ENCODE peak calls at places on chromosomes 16 and 17, in four cellular contexts. G is esophagus muscularis mucosa, C is nephron progenitor cell, O is mammary epithelial cell. L is an unnamed sample.

GRCh38 chr16:86391987-86392386 is 118.3 kb upstream of the FOXF1 start:
- DNase-seq in G (no peak), C (no peak), O (peak; percentile 30), L (no peak)

GRCh38 chr17:66746736-66747135 is 88.2 kb upstream of the CACNG5 start:
- DNase-seq in G (no peak), C (no peak), O (no peak), L (no peak)

GRCh38 chr17:82302991-82303943 is 14.1 kb downstream of the CD7 start:
- DNase-seq in G (no peak), C (no peak), O (no peak), L (no peak)

GRCh38 chr16:29656688-29657523 is 6.1 kb upstream of the SPN start:
- DNase-seq in G (no peak), C (no peak), O (no peak), L (no peak)

GRCh38 chr17:31225831-31226230 is 71.2 kb downstream of the OMG start:
- DNase-seq in G (no peak), C (no peak), O (no peak), L (no peak)

GRCh38 chr16:17367932-17368331 is 102.8 kb downstream of the XYLT1 start:
- DNase-seq in G (no peak), C (peak; percentile 33), O (no peak), L (no peak)

GRCh38 chr17:34054495-34054894 is 200.6 kb upstream of the CCL2 start:
- DNase-seq in G (no peak), C (no peak), O (no peak), L (no peak)

GRCh38 chr16:21184834-21185233 is 26.4 kb downstream of the LDAF1 start:
- DNase-seq in G (no peak), C (no peak), O (peak; percentile 63), L (no peak)

GRCh38 chr17:924711-925480 is 54.7 kb downstream of the NXN start:
- DNase-seq in G (no peak), C (no peak), O (peak; percentile 92), L (no peak)

GRCh38 chr16:86580798-86581185 is 2.4 kb downstream of the FOXL1 start:
- DNase-seq in G (no peak), C (no peak), O (no peak), L (no peak)

GRCh38 chr17:6927290-6927844 is 68.5 kb upstream of the ALOX12 start:
- DNase-seq in G (no peak), C (no peak), O (peak; percentile 44), L (no peak)

GRCh38 chr16:65249768-65250167 is 127.9 kb upstream of the CDH11 start:
- DNase-seq in G (peak; percentile 91), C (peak; percentile 2), O (no peak), L (no peak)

GRCh38 chr17:52105601-52106000 is 52.9 kb downstream of the CA10 start:
- DNase-seq in G (no peak), C (no peak), O (peak; percentile 9), L (no peak)

GRCh38 chr16:89431158-89431584 is 59.2 kb downstream of the ANKRD11 start:
- DNase-seq in G (no peak), C (no peak), O (no peak), L (no peak)

GRCh38 chr17:82879241-82879640 is 39.4 kb upstream of the ZNF750 start:
- DNase-seq in G (no peak), C (no peak), O (no peak), L (no peak)

GRCh38 chr16:53369921-53370320 is 64.3 kb upstream of the RBL2 start:
- DNase-seq in G (no peak), C (no peak), O (peak; percentile 12), L (no peak)

GRCh38 chr16:85526132-85526731 is 86.9 kb upstream of the GSE1 start:
- DNase-seq in G (no peak), C (no peak), O (no peak), L (no peak)

GRCh38 chr16:23410176-23410575 is 42.8 kb downstream of the COG7 start:
- DNase-seq in G (no peak), C (no peak), O (no peak), L (no peak)

GRCh38 chr17:72466199-72466598 is 345.4 kb downstream of the SOX9 start:
- DNase-seq in G (no peak), C (no peak), O (peak; percentile 95), L (no peak)

GRCh38 chr16:1150511-1150982 is 2.4 kb upstream of the CACNA1H start:
- DNase-seq in G (no peak), C (no peak), O (no peak), L (no peak)
- TF ChIP-seq CTCF in G (no peak), C (no peak), O (no peak), L (no peak)

DNA sequence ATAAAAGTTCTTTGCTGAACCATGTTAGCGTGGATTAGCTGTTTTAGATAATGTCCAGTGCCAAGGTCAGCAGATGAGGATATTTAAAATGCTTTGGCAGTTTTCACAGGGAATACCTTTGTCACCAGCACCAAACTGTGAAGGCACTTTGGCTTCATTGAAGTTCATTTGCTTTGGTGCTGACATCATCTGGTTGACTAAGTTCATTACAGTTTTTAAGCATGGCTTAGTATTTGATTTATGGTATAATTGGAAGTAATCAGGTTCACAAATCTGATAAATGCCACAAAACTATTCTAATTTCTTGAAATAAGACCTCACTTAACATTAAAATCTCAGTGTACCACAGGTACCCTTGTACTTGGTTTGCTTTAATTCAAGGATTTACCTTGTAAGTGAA is 4.3 kb downstream of the GID4 start:
- DNase-seq in G (no peak), C (no peak), O (no peak), L (no peak)
- TF ChIP-seq CTCF in G (no peak), C (no peak), O (peak; percentile 19), L (peak; percentile 46)

GRCh38 chr17:21018894-21019293 is 23.9 kb downstream of the USP22 start:
- DNase-seq in G (no peak), C (no peak), O (no peak), L (no peak)

GRCh38 chr17:21020622-21021021 is 22.2 kb downstream of the USP22 start:
- DNase-seq in G (no peak), C (no peak), O (no peak), L (no peak)

GRCh38 chr17:21017861-21018260 is 24.9 kb downstream of the USP22 start:
- DNase-seq in G (no peak), C (no peak), O (no peak), L (no peak)

GRCh38 chr17:21021208-21021803 is 21.5 kb downstream of the USP22 start:
- DNase-seq in G (no peak), C (no peak), O (no peak), L (no peak)

GRCh38 chr17:21019976-21020575 is 22.7 kb downstream of the USP22 start:
- DNase-seq in G (no peak), C (no peak), O (no peak), L (no peak)
- TF ChIP-seq CTCF in G (peak; percentile 45), C (peak; percentile 10), O (peak; percentile 10), L (peak; percentile 50)

DNA sequence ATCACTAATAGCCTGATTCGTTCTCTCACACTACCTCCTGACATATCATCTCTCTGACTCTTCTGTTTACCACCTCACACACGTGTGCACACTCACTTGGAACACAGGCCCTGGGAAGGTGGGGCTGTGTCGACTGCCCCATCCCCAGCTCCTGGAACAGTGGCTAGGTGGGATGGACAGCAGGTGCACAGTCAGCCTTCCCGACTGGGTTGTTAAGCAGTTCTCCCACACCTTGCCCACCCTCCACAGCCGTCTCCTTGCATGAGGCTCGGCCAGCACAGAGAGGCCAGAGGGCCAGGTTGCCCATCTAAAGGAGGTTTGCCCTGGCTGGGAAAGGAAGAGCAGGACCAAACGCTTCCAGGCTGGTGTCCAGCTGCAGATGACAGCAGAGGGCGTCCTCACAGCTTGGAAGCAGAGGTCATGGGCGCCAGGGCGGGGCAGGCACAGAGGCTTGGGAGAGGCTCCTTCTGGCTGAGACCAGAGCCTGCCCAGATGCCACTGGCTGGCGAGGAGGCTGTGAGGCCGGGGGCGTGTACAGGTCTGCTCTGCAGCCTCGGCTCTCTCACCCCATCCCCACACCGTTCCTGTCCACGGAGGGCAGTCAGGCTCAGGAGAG is 92.8 kb downstream of the AMFR start:
- DNase-seq in G (no peak), C (peak; percentile 79), O (peak; percentile 54), L (no peak)
- TF ChIP-seq CTCF in G (no peak), C (peak; percentile 46), O (peak; percentile 7), L (peak; percentile 56)

DNA sequence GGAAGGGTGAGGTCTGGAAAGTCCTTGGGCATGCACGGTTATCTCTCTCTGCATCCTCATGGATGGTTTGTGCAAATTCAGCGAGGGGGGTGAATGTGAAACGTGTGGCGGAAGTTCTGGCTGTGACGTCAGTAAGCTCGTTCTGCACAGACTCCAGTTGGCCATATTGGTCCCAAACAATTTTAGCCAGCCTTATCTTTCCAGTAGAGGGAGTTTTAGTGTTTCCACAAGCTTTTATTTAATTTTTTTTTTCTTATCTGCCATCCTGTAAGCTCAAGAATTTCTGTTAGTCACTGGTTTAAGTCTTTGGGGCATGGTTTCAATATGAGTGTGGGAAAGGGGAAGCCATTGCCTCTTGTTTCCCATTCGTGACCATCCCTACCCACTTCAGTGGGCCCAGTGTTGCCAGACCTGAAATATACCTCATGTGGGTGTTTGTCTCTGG is 39.0 kb downstream of the HLF start:
- DNase-seq in G (no peak), C (no peak), O (no peak), L (no peak)
- TF ChIP-seq CTCF in G (no peak), C (no peak), O (no peak), L (no peak)

GRCh38 chr17:7932949-7933348 is 943 bp downstream of the CNTROB start:
- DNase-seq in G (no peak), C (peak; percentile 38), O (peak; percentile 32), L (no peak)
- TF ChIP-seq CTCF in G (peak; percentile 18), C (no peak), O (no peak), L (no peak)

GRCh38 chr17:58195518-58196123 is 3.1 kb downstream of the EPX start:
- DNase-seq in G (no peak), C (no peak), O (no peak), L (no peak)

GRCh38 chr17:58202859-58203258 is 10.3 kb downstream of the EPX start:
- DNase-seq in G (no peak), C (no peak), O (no peak), L (no peak)

GRCh38 chr17:58204796-58205195 is 12.3 kb downstream of the EPX start:
- DNase-seq in G (no peak), C (no peak), O (no peak), L (no peak)

GRCh38 chr17:58196610-58197009 is 4.1 kb downstream of the EPX start:
- DNase-seq in G (no peak), C (no peak), O (no peak), L (no peak)

DNA sequence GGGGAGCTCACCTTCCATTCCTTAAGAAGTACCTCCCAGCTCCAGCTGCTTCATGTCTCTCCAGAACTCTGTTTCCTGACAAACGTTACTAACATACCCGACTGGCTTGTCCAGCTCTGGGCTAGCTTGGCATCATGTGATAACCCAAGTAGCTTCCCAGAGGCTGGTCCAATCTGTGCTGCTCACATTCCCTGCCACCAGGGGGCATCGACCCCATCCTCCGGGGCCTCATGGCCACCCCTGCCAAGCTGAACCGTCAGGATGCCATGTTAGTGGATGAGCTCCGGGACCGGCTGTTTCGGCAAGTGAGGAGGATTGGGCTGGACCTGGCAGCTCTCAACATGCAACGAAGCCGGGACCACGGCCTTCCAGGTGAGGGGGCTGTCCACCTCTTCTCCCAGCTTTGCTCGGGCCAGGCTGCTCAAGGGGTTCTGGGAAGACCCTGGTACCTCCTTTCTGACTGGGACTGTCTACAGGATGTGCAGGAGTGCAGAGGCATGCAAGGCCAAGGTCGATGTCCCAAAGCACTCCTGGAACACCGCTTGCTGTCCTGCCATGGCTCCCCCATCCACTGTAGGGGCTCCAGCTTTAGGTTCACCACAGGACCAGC is 7.6 kb downstream of the EPX start:
- DNase-seq in G (no peak), C (peak; percentile 69), O (peak; percentile 47), L (no peak)
- TF ChIP-seq CTCF in G (no peak), C (peak; percentile 59), O (peak; percentile 51), L (peak; percentile 54)